ENCODE peak calls at places on chromosomes 5 and 9, in five cellular contexts. Q, K, R, T and N are unnamed samples.

GRCh38 chr5:164809831-164810230 is 1304.4 kb downstream of the MAT2B start:
- DNase-seq in Q (no peak), K (no peak), R (no peak), T (no peak), N (no peak)

GRCh38 chr9:91320299-91320698 is 41.4 kb downstream of the AUH start:
- DNase-seq in Q (no peak), K (no peak), R (no peak), T (no peak), N (no peak)

GRCh38 chr5:79552984-79553383 is 39.0 kb upstream of the HOMER1 start:
- DNase-seq in Q (no peak), K (no peak), R (no peak), T (no peak), N (no peak)

GRCh38 chr9:70746760-70747159 is 332.3 kb upstream of the KLF9 start:
- DNase-seq in Q (no peak), K (no peak), R (no peak), T (no peak), N (no peak)

GRCh38 chr5:54455413-54456157 is at the start of gene HSPB3:
- DNase-seq in Q (no peak), K (peak; percentile 33), R (no peak), T (no peak), N (no peak)

GRCh38 chr5:10913846-10914245 is 152.8 kb upstream of the DAP start:
- DNase-seq in Q (no peak), K (no peak), R (peak; percentile 100), T (no peak), N (peak; percentile 44)

GRCh38 chr5:1406681-1407640 is 38.3 kb downstream of the SLC6A3 start:
- DNase-seq in Q (no peak), K (no peak), R (no peak), T (no peak), N (no peak)

GRCh38 chr9:127925959-127926949 is 4.3 kb downstream of the PIP5KL1 start:
- DNase-seq in Q (peak; percentile 67), K (no peak), R (no peak), T (no peak), N (no peak)

GRCh38 chr5:71839049-71839834 is 120.2 kb downstream of the CARTPT start:
- DNase-seq in Q (no peak), K (no peak), R (no peak), T (no peak), N (no peak)

GRCh38 chr5:95861858-95862561 is 39.5 kb upstream of the GLRX start:
- DNase-seq in Q (no peak), K (no peak), R (peak; percentile 42), T (peak; percentile 64), N (peak; percentile 33)

GRCh38 chr5:170439246-170439943 is 50.2 kb upstream of the KCNMB1 start:
- DNase-seq in Q (no peak), K (no peak), R (no peak), T (no peak), N (no peak)

GRCh38 chr9:114416290-114416689 is 28.5 kb upstream of the AKNA start:
- DNase-seq in Q (no peak), K (no peak), R (no peak), T (no peak), N (no peak)

GRCh38 chr5:72234265-72234700 is 85.8 kb downstream of the MRPS27 start:
- DNase-seq in Q (no peak), K (no peak), R (peak; percentile 48), T (peak; percentile 89), N (no peak)

GRCh38 chr9:129419382-129419899 is 201.5 kb downstream of the C9orf50 start:
- DNase-seq in Q (no peak), K (no peak), R (no peak), T (no peak), N (no peak)

GRCh38 chr9:132027752-132028666 is 51.7 kb downstream of the MED27 start:
- DNase-seq in Q (no peak), K (no peak), R (peak; percentile 26), T (no peak), N (peak; percentile 25)

GRCh38 chr9:128689293-128689770 is 310 bp downstream of the SET start:
- DNase-seq in Q (peak; percentile 81), K (peak; percentile 70), R (no peak), T (no peak), N (peak; percentile 62)

GRCh38 chr9:36762958-36763357 is 190.3 kb downstream of the MELK start:
- DNase-seq in Q (no peak), K (no peak), R (no peak), T (no peak), N (no peak)

GRCh38 chr5:139738193-139738592 is 57.4 kb upstream of the PSD2 start:
- DNase-seq in Q (no peak), K (no peak), R (no peak), T (no peak), N (no peak)

GRCh38 chr5:129836321-129836720 is 67.9 kb upstream of the CHSY3 start:
- DNase-seq in Q (no peak), K (no peak), R (no peak), T (no peak), N (no peak)

GRCh38 chr9:3873818-3874217 is 348.0 kb upstream of the RFX3 start:
- DNase-seq in Q (no peak), K (no peak), R (no peak), T (no peak), N (no peak)

GRCh38 chr5:174825587-174825986 is 101.2 kb downstream of the MSX2 start:
- DNase-seq in Q (no peak), K (no peak), R (no peak), T (no peak), N (no peak)

GRCh38 chr9:13607746-13608445 is 328.4 kb upstream of the MPDZ start:
- DNase-seq in Q (no peak), K (no peak), R (no peak), T (peak; percentile 27), N (no peak)

GRCh38 chr5:69242215-69242927 is 7.7 kb downstream of the CDK7 start:
- DNase-seq in Q (no peak), K (no peak), R (no peak), T (no peak), N (no peak)

GRCh38 chr5:100904259-100904822 is 1.3 kb upstream of the ST8SIA4 start:
- DNase-seq in Q (peak; percentile 60), K (no peak), R (no peak), T (no peak), N (no peak)

GRCh38 chr5:40985501-40985900 is 76.2 kb downstream of the C7 start:
- DNase-seq in Q (no peak), K (no peak), R (no peak), T (no peak), N (no peak)

GRCh38 chr9:4048441-4048840 is 251.4 kb downstream of the GLIS3 start:
- DNase-seq in Q (no peak), K (no peak), R (peak; percentile 56), T (peak; percentile 5), N (no peak)

GRCh38 chr5:63375851-63376250 is 586.4 kb downstream of the HTR1A start:
- DNase-seq in Q (no peak), K (no peak), R (no peak), T (no peak), N (no peak)

GRCh38 chr5:74206571-74207550 is 433.7 kb downstream of the ENC1 start:
- DNase-seq in Q (no peak), K (peak; percentile 58), R (peak; percentile 26), T (peak; percentile 85), N (peak; percentile 38)

GRCh38 chr5:88833371-88834107 is 49.4 kb downstream of the MEF2C start:
- DNase-seq in Q (no peak), K (no peak), R (no peak), T (peak; percentile 86), N (no peak)

DNA sequence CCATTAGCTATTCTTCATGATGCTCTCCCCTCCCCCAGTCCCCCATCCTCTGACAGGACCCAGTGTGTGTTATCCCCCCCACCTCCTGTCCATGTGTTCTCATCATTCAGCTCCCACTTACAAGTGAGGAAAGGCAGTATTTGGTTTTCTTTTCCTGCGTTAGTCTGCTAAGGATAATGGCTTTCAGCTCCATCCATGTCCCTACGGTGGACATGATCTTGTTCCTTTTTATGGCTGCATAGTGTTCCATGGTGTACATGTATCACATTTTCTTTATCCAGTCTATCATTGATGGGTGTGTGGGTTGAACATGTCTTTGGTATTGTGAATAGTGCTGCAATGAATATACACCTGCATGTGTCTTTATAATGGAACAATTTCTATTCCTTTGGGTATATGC is 101.3 kb upstream of the ICE1 start:
- DNase-seq in Q (no peak), K (no peak), R (no peak), T (no peak), N (no peak)
- TF ChIP-seq CTCF in Q (no peak), K (no peak), R (no peak), T (no peak), N (no peak)

GRCh38 chr5:126852916-126853315 is 76.0 kb downstream of the LMNB1 start:
- DNase-seq in Q (peak; percentile 32), K (no peak), R (no peak), T (peak; percentile 25), N (no peak)
- H3K4me1 ChIP-seq in Q (peaks cover 8% of the 10 kb centered on the region), K (peaks cover 6% of the 10 kb centered on the region), R (no peaks in the 10 kb centered on the region), T (peaks cover 21% of the 10 kb centered on the region), N (no peaks in the 10 kb centered on the region)

DNA sequence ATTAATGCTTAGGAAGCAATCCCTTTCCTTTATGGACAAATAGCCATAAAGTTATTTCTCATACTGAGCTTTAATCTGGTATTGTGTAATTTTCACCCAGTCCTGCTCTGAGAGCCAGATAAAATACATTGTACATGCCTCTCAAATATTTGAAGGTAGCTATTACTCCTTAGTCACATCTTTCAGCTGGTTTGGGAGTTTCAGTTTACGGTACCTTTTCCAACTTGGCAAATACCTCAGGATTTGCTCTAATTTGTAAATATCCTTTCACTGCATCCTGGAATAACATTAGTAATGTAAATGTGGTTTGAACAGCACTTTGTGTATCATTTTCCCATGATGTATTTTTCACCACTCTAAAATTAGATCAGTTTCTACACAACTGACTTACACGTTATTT is 47.3 kb downstream of the ABHD17B start:
- DNase-seq in Q (no peak), K (no peak), R (no peak), T (no peak), N (no peak)
- H3K27ac ChIP-seq in Q (no peak overlapping the region), K (no peak overlapping the region), R (no peak overlapping the region), T (no peak overlapping the region), N (no peak overlapping the region)

GRCh38 chr9:136328011-136328621 is 777 bp downstream of the GPSM1 start:
- DNase-seq in Q (no peak), K (no peak), R (peak; percentile 57), T (no peak), N (peak; percentile 55)

GRCh38 chr9:136326061-136326776 is 1.1 kb upstream of the GPSM1 start:
- DNase-seq in Q (peak; percentile 81), K (no peak), R (no peak), T (peak; percentile 67), N (no peak)

GRCh38 chr9:136326777-136327312 is 494 bp upstream of the GPSM1 start:
- DNase-seq in Q (no peak), K (no peak), R (no peak), T (no peak), N (no peak)

GRCh38 chr9:136328622-136329041 is 1.3 kb downstream of the GPSM1 start:
- DNase-seq in Q (no peak), K (no peak), R (no peak), T (peak; percentile 44), N (no peak)

DNA sequence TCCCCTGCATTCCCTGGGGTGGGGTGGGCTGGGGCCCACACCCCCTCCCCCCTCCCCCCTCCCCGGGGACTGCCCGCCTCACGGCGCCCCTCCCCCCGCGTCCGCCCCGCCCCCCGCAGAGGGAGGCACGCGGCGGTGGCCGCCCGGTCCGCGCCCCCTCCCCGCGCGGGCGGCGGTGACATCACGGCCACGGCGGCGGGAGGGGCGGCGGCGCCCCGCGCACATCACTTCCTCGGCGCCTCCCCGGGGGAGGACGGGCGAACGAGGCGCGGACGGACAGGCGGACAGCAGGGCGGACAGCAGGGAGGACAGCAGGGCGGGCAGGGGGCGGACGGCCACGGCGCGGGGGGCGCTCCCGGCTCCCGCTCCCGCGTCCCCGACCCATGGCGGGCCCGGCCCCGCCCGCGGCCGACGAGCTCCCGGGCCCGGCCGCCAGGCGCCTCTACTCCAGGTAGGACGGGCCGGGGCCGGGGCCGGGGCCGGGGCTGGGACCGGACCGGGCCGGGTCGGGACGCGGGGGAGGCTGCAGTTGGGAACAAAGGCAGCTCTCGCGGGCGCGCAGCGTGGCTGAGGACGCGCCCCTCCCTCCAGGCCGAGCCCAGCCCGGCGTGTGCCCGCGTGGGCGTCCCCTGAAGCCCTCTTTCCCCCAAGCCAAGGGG is at the start of gene GPSM1:
- DNase-seq in Q (peak; percentile 67), K (peak; percentile 56), R (peak; percentile 38), T (peak; percentile 58), N (peak; percentile 51)
- TF ChIP-seq CTCF in Q (no peak), K (no peak), R (no peak), T (no peak), N (no peak)